ENCODE peak calls at places on chromosome 21, in seven cellular contexts. J is heart left ventricle; A is HCT116; N is A549; B is HL-60; M is CD8-positive, alpha-beta T cell; X is brain microvascular endothelial cell. D is an unnamed sample.

GRCh38 chr21:42496839-42497202 is 797 bp upstream of the RSPH1 start:
- DNase-seq in B (no peak), N (peak; percentile 9), M (no peak), A (no peak), X (no peak), J (no peak), D (peak; percentile 83)

GRCh38 chr21:32353002-32353711 is 39.7 kb downstream of the URB1 start:
- DNase-seq in M (no peak), J (no peak), N (no peak), X (no peak), B (no peak), A (no peak), D (no peak)

GRCh38 chr21:18772404-18772803 is 368.8 kb upstream of the TMPRSS15 start:
- DNase-seq in A (no peak), N (no peak), M (no peak), B (no peak), X (no peak), J (no peak), D (no peak)

GRCh38 chr21:37000381-37000780 is 6.1 kb upstream of the RIPPLY3 start:
- DNase-seq in N (peak; percentile 38), X (no peak), M (no peak), J (no peak), A (peak; percentile 19), B (no peak), D (no peak)

GRCh38 chr21:20999567-21000169 is 1.5 kb downstream of the NCAM2 start:
- DNase-seq in A (no peak), B (peak; percentile 54), X (peak; percentile 27), N (peak; percentile 11), J (no peak), M (no peak), D (peak; percentile 79)

GRCh38 chr21:42532466-42533181 is 19.0 kb downstream of the SLC37A1 start:
- DNase-seq in J (peak; percentile 76), X (no peak), M (no peak), N (no peak), B (no peak), A (no peak), D (no peak)

GRCh38 chr21:17732306-17732705 is 86.8 kb downstream of the C21orf91 start:
- DNase-seq in N (no peak), J (no peak), X (peak; percentile 33), B (no peak), M (no peak), A (no peak), D (no peak)

GRCh38 chr21:44869860-44870747 is 3.4 kb downstream of the PTTG1IP start:
- DNase-seq in N (peak; percentile 85), J (peak; percentile 46), X (peak; percentile 93), A (peak; percentile 93), B (no peak), M (no peak), D (peak; percentile 82)

GRCh38 chr21:18499761-18500376 is 96.3 kb upstream of the TMPRSS15 start:
- DNase-seq in A (peak; percentile 10), M (no peak), X (peak; percentile 44), B (peak; percentile 21), J (no peak), N (peak; percentile 32), D (peak; percentile 72)

GRCh38 chr21:28283652-28284490 is 708.8 kb downstream of the LTN1 start:
- DNase-seq in N (no peak), A (no peak), J (no peak), M (no peak), B (no peak), X (peak; percentile 96), D (no peak)

GRCh38 chr21:33828083-33828482 is 87.5 kb downstream of the ATP5PO start:
- DNase-seq in A (no peak), X (no peak), B (no peak), J (no peak), N (no peak), M (no peak), D (no peak)

GRCh38 chr21:27674037-27674436 is 707.1 kb upstream of the ADAMTS5 start:
- DNase-seq in J (no peak), B (no peak), X (peak; percentile 88), N (no peak), M (no peak), A (no peak), D (no peak)

GRCh38 chr21:28207776-28208175 is 784.9 kb downstream of the LTN1 start:
- DNase-seq in B (no peak), A (no peak), J (no peak), M (no peak), N (no peak), X (peak; percentile 9), D (no peak)

GRCh38 chr21:34617753-34618339 is 2.9 kb upstream of the RCAN1 start:
- DNase-seq in J (no peak), M (no peak), N (no peak), A (no peak), B (peak; percentile 66), X (no peak), D (no peak)

DNA sequence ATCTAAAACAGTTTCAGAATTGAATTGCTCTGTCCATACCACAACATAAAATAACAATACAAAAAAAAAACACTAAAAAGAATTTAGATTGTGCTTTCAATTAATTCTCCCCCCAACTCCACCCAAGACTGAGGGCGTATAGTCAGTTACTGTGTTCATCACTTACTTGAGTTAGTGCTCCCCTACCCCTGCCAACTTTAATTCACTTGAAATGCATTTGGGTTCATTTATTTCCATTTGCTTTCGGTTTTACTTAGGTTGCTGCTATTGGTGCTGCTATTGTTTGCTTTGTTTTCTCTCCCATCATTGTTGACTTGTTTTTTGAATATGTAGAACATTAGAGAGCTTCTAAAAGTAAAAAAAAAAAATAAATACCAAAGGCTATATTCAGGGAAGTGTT is 10.7 kb upstream of the CYYR1 start:
- DNase-seq in X (no peak), B (no peak), J (no peak), N (no peak), M (no peak), A (no peak), D (no peak)
- H3K4me3 ChIP-seq in X (no peak overlapping the region), B (no peak overlapping the region), J (peak overlapping the region; percentile 20), N (no peak overlapping the region), M (no peak overlapping the region), A (no peak overlapping the region), D (no peak overlapping the region)

GRCh38 chr21:25561668-25562641 is 45.3 kb downstream of the MRPL39 start:
- DNase-seq in N (peak; percentile 2), A (no peak), X (peak; percentile 66), B (peak; percentile 75), M (peak; percentile 64), J (peak; percentile 72), D (peak; percentile 85)
- TF ChIP-seq CTCF in N (no peak), A (no peak), X (peak; percentile 37), B (no peak), M (no peak), J (no peak), D (peak; percentile 63)

GRCh38 chr21:29477347-29477746 is 178.6 kb downstream of the BACH1 start:
- DNase-seq in X (no peak), A (no peak), N (no peak), B (no peak), M (no peak), J (no peak), D (no peak)
- H3K4me3 ChIP-seq in X (no peak overlapping the region), A (no peak overlapping the region), N (no peak overlapping the region), B (no peak overlapping the region), M (no peak overlapping the region), J (no peak overlapping the region), D (no peak overlapping the region)

GRCh38 chr21:46208761-46209721 is 19.5 kb downstream of the LSS start:
- DNase-seq in M (no peak), B (no peak), N (no peak), A (no peak), J (peak; percentile 55), X (no peak), D (no peak)

GRCh38 chr21:46211376-46211775 is 17.2 kb downstream of the LSS start:
- DNase-seq in N (no peak), B (no peak), M (no peak), X (no peak), A (no peak), J (no peak), D (peak; percentile 29)

GRCh38 chr21:46211786-46212720 is 16.5 kb downstream of the LSS start:
- DNase-seq in N (no peak), X (no peak), M (no peak), A (no peak), J (peak; percentile 11), B (no peak), D (peak; percentile 33)

GRCh38 chr21:46212721-46213484 is 15.7 kb downstream of the LSS start:
- DNase-seq in B (no peak), A (no peak), X (no peak), J (no peak), M (no peak), N (no peak), D (peak; percentile 38)

GRCh38 chr21:46210378-46211136 is 18.0 kb downstream of the LSS start:
- DNase-seq in A (no peak), B (no peak), X (no peak), N (peak; percentile 10), J (peak; percentile 41), M (no peak), D (no peak)
- TF ChIP-seq CTCF in A (peak; percentile 30), B (no peak), X (peak; percentile 16), N (no peak), J (no peak), M (no peak), D (peak; percentile 53)